ENCODE peak calls at places on chromosomes 2 and 18, in seven cellular contexts. J is KBM-7; X is T-helper 9 cell; D is stimulated activated CD8-positive, alpha-beta memory T cell treated with anti-CD3 and anti-CD28 coated beads, Interleukin-12 subunit alpha, Interleukin-12 subunit beta, amount 100 ng/mL, for 1 hour; R is NCI-H2081; A is iris pigment epithelial cell; Z is GDM1. P is an unnamed sample.
A peak's percentile ranks its signal among the peaks of the same experiment; 100 is the strongest.

GRCh38 chr18:62848946-62849345 is 133.6 kb downstream of the PHLPP1 start:
- DNase-seq in Z (no peak), A (peak; percentile 31), D (no peak), J (no peak), R (no peak), X (no peak), P (no peak)

GRCh38 chr2:149098722-149099121 is 60.2 kb downstream of the LYPD6B start:
- DNase-seq in J (no peak), X (no peak), A (peak; percentile 51), Z (no peak), R (no peak), D (no peak), P (no peak)

GRCh38 chr2:242098445-242099128 is 229.1 kb downstream of the RTP5 start:
- DNase-seq in R (no peak), J (peak; percentile 83), A (peak; percentile 9), X (no peak), Z (peak; percentile 61), D (no peak), P (no peak)

GRCh38 chr2:88853403-88853790 is 161.9 kb downstream of the RPIA start:
- DNase-seq in Z (no peak), R (no peak), A (no peak), D (no peak), J (no peak), X (no peak), P (no peak)

GRCh38 chr18:76824754-76825153 is 2.4 kb downstream of the ZNF236 start:
- DNase-seq in Z (no peak), D (no peak), A (no peak), X (no peak), R (no peak), J (peak; percentile 20), P (no peak)

GRCh38 chr2:173555833-173556232 is 201.2 kb downstream of the CDCA7 start:
- DNase-seq in Z (no peak), J (no peak), X (no peak), D (no peak), A (peak; percentile 58), R (peak; percentile 14), P (no peak)

GRCh38 chr2:240431276-240431662 is 4.2 kb upstream of the GPC1 start:
- DNase-seq in J (no peak), Z (no peak), D (no peak), A (no peak), X (no peak), R (no peak), P (no peak)

GRCh38 chr2:178756843-178757242 is 50.4 kb downstream of the TTN start:
- DNase-seq in Z (no peak), D (no peak), A (peak; percentile 24), R (no peak), X (no peak), J (no peak), P (no peak)

GRCh38 chr2:210617318-210617717 is 60.9 kb downstream of the CPS1 start:
- DNase-seq in R (no peak), J (no peak), X (no peak), A (no peak), D (no peak), Z (no peak), P (no peak)

GRCh38 chr2:19408592-19408991 is 50.2 kb upstream of the OSR1 start:
- DNase-seq in A (peak; percentile 21), X (no peak), D (no peak), J (no peak), R (no peak), Z (no peak), P (no peak)

GRCh38 chr2:56749152-56749752 is 565.5 kb downstream of the CCDC85A start:
- DNase-seq in X (no peak), J (peak; percentile 33), Z (no peak), D (no peak), A (peak; percentile 56), R (peak; percentile 44), P (no peak)

GRCh38 chr2:234451852-234452625 is 44.8 kb downstream of the ARL4C start:
- DNase-seq in Z (no peak), X (no peak), D (no peak), J (no peak), R (no peak), A (peak; percentile 96), P (no peak)

GRCh38 chr2:1564506-1564905 is 151.2 kb downstream of the TPO start:
- DNase-seq in D (no peak), Z (peak; percentile 18), X (no peak), J (no peak), A (no peak), R (no peak), P (no peak)

GRCh38 chr2:102975996-102976636 is 214.3 kb downstream of the TMEM182 start:
- DNase-seq in J (peak; percentile 57), X (no peak), R (peak; percentile 29), A (peak; percentile 10), D (no peak), Z (peak; percentile 13), P (no peak)

GRCh38 chr18:28725876-28726275 is 548.9 kb upstream of the CDH2 start:
- DNase-seq in A (no peak), Z (no peak), R (no peak), X (no peak), J (no peak), D (no peak), P (no peak)

GRCh38 chr2:127079358-127079920 is 27.5 kb downstream of the BIN1 start:
- DNase-seq in D (no peak), J (no peak), X (no peak), A (no peak), Z (no peak), R (no peak), P (no peak)

GRCh38 chr18:26568926-26569700 is 20.8 kb upstream of the KCTD1 start:
- DNase-seq in D (no peak), Z (no peak), X (no peak), R (no peak), A (no peak), J (no peak), P (no peak)

GRCh38 chr2:238433941-238434845 is 7.5 kb downstream of the ASB1 start:
- DNase-seq in R (no peak), Z (no peak), D (no peak), X (no peak), A (peak; percentile 94), J (no peak), P (no peak)

GRCh38 chr18:77087391-77088141 is 45.0 kb downstream of the MBP start:
- DNase-seq in J (no peak), D (no peak), X (no peak), Z (no peak), R (no peak), A (peak; percentile 68), P (no peak)

GRCh38 chr2:225415809-225416208 is 16.3 kb downstream of the NYAP2 start:
- DNase-seq in D (no peak), X (no peak), R (no peak), Z (no peak), A (no peak), J (no peak), P (no peak)

GRCh38 chr2:203875471-203875870 is 7.9 kb downstream of the CTLA4 start:
- DNase-seq in A (no peak), J (no peak), Z (no peak), D (no peak), X (no peak), R (no peak), P (no peak)

GRCh38 chr2:147487286-147487979 is 357.4 kb upstream of the ACVR2A start:
- DNase-seq in R (no peak), D (no peak), J (no peak), X (no peak), A (no peak), Z (no peak), P (no peak)

GRCh38 chr2:54755641-54756326 is 32.3 kb downstream of the EML6 start:
- DNase-seq in D (no peak), A (no peak), Z (no peak), J (peak; percentile 54), R (no peak), X (no peak), P (no peak)

GRCh38 chr2:234137400-234138014 is 87.0 kb downstream of the SPP2 start:
- DNase-seq in X (no peak), D (no peak), R (no peak), J (no peak), A (peak; percentile 49), Z (no peak), P (no peak)

GRCh38 chr2:176131617-176132396 is 2.3 kb downstream of the HOXD8 start:
- DNase-seq in A (no peak), X (no peak), J (no peak), D (no peak), R (no peak), Z (no peak), P (no peak)

GRCh38 chr18:3345452-3345851 is 83.5 kb downstream of the MYL12B start:
- DNase-seq in R (no peak), A (peak; percentile 43), D (no peak), X (no peak), Z (no peak), J (no peak), P (no peak)

GRCh38 chr2:44246436-44246835 is 28.8 kb upstream of the SLC3A1 start:
- DNase-seq in J (no peak), A (peak; percentile 49), D (no peak), R (no peak), Z (no peak), X (no peak), P (no peak)

GRCh38 chr2:210440206-210440605 is 36.4 kb downstream of the LANCL1 start:
- DNase-seq in D (no peak), R (peak; percentile 11), X (no peak), A (no peak), J (no peak), Z (no peak), P (no peak)

GRCh38 chr2:178404380-178404767 is 46.6 kb downstream of the PRKRA start:
- DNase-seq in R (no peak), D (no peak), J (peak; percentile 45), A (peak; percentile 84), X (no peak), Z (no peak), P (no peak)

GRCh38 chr2:121093735-121094520 is 191.1 kb downstream of the TFCP2L1 start:
- DNase-seq in A (no peak), D (no peak), X (no peak), R (no peak), J (no peak), Z (no peak), P (no peak)